ENCODE peak calls at places on chromosome 19, in seven cellular contexts. C, U, Z, P, L, A and T are unnamed samples.

GRCh38 chr19:1266116-1266817 is 2.9 kb upstream of the CIRBP start:
- DNase-seq in C (peak), U (peak), Z (peak), P (peak), L (peak), A (peak), T (peak)

GRCh38 chr19:18415177-18415867 is 3.9 kb upstream of the SSBP4 start:
- DNase-seq in C (peak), U (no peak), Z (peak), P (peak), L (no peak), A (peak), T (no peak)

GRCh38 chr19:49442354-49442753 is 1.0 kb upstream of the SLC17A7 start:
- DNase-seq in C (peak), U (no peak), Z (peak), P (no peak), L (no peak), A (no peak), T (no peak)

GRCh38 chr19:1065606-1066109 is 1.3 kb upstream of the ARHGAP45 start:
- DNase-seq in C (no peak), U (no peak), Z (no peak), P (no peak), L (no peak), A (no peak), T (no peak)

GRCh38 chr19:51327066-51327985 is 14.6 kb downstream of the VSIG10L start:
- DNase-seq in C (peak), U (peak), Z (peak), P (no peak), L (peak), A (peak), T (peak)

GRCh38 chr19:40279120-40279551 is 6.0 kb downstream of the AKT2 start:
- DNase-seq in C (no peak), U (no peak), Z (no peak), P (no peak), L (no peak), A (peak), T (no peak)

GRCh38 chr19:46616631-46617322 is 8.1 kb downstream of the PTGIR start:
- DNase-seq in C (peak), U (no peak), Z (no peak), P (peak), L (peak), A (peak), T (no peak)

GRCh38 chr19:29941828-29942403 is at the start of gene URI1:
- DNase-seq in C (peak), U (peak), Z (peak), P (peak), L (peak), A (peak), T (peak)

GRCh38 chr19:39843919-39844793 is 2.0 kb downstream of the FBL start:
- DNase-seq in C (no peak), U (no peak), Z (peak), P (peak), L (no peak), A (peak), T (no peak)